ENCODE peak calls at places on chromosomes 16 and 17, in six cellular contexts. X is HTR-8/SVneo; J is PC-3; Y is hippocampal formation; A is stimulated activated CD4-positive, alpha-beta T cell treated with anti-CD3 and anti-CD28 coated beads, TNF-alpha, amount 100 ng/mL, for 24 hours; F is breast epithelium. C is an unnamed sample.

GRCh38 chr16:25018972-25019617 is 3.9 kb upstream of the ARHGAP17 start:
- DNase-seq in X (no peak), J (no peak), Y (no peak), A (no peak), F (no peak), C (no peak)

GRCh38 chr17:58307468-58308172 is 21.0 kb downstream of the TSPOAP1 start:
- DNase-seq in X (no peak), J (no peak), Y (no peak), A (no peak), F (peak), C (no peak)

GRCh38 chr16:31764103-31764502 is 109.5 kb upstream of the ZNF267 start:
- DNase-seq in X (no peak), J (no peak), Y (no peak), A (no peak), F (no peak), C (no peak)

GRCh38 chr17:55691666-55692065 is 31.0 kb downstream of the TMEM100 start:
- DNase-seq in X (no peak), J (no peak), Y (no peak), A (no peak), F (no peak), C (no peak)

GRCh38 chr17:39737761-39738567 is at the start of gene GRB7:
- DNase-seq in X (no peak), J (peak), Y (no peak), A (no peak), F (peak), C (no peak)

GRCh38 chr16:566475-567361 is at the start of gene NHLRC4:
- DNase-seq in X (peak), J (no peak), Y (no peak), A (peak), F (no peak), C (no peak)

GRCh38 chr16:29848420-29849297 is 14.4 kb downstream of the CDIPT start:
- DNase-seq in X (peak), J (peak), Y (peak), A (peak), F (peak), C (peak)

GRCh38 chr17:1617620-1618174 is 10.9 kb downstream of the SLC43A2 start:
- DNase-seq in X (no peak), J (no peak), Y (no peak), A (no peak), F (no peak), C (no peak)

GRCh38 chr17:48456584-48456983 is 26.6 kb upstream of the SKAP1 start:
- DNase-seq in X (no peak), J (peak), Y (no peak), A (peak), F (no peak), C (no peak)

GRCh38 chr17:43434902-43435319 is 36.1 kb downstream of the ARL4D start:
- DNase-seq in X (no peak), J (peak), Y (no peak), A (no peak), F (no peak), C (no peak)

GRCh38 chr16:26863971-26864370 is 202.8 kb upstream of the C16orf82 start:
- DNase-seq in X (no peak), J (no peak), Y (no peak), A (no peak), F (no peak), C (no peak)

GRCh38 chr17:64402469-64402868 is 11.8 kb upstream of the PECAM1 start:
- DNase-seq in X (no peak), J (no peak), Y (no peak), A (no peak), F (no peak), C (no peak)

GRCh38 chr16:55506708-55507107 is 2.2 kb upstream of the LPCAT2 start:
- DNase-seq in X (no peak), J (no peak), Y (no peak), A (no peak), F (no peak), C (no peak)

GRCh38 chr17:80545499-80545826 is 825 bp downstream of the RPTOR start:
- DNase-seq in X (no peak), J (peak), Y (no peak), A (no peak), F (no peak), C (no peak)

GRCh38 chr17:17028878-17029535 is 13.2 kb upstream of the MPRIP start:
- DNase-seq in X (no peak), J (no peak), Y (no peak), A (no peak), F (no peak), C (no peak)

GRCh38 chr17:57811633-57812280 is 38.1 kb downstream of the MRPS23 start:
- DNase-seq in X (no peak), J (peak), Y (no peak), A (no peak), F (no peak), C (no peak)

GRCh38 chr17:75477493-75477862 is 21.0 kb downstream of the TMEM94 start:
- DNase-seq in X (no peak), J (no peak), Y (no peak), A (no peak), F (no peak), C (no peak)

GRCh38 chr17:2883544-2884203 is 87.4 kb downstream of the RAP1GAP2 start:
- DNase-seq in X (peak), J (peak), Y (no peak), A (no peak), F (no peak), C (no peak)

GRCh38 chr16:67966549-67967182 is 1.8 kb downstream of the SLC12A4 start:
- DNase-seq in X (peak), J (no peak), Y (no peak), A (no peak), F (no peak), C (no peak)

GRCh38 chr17:61416211-61416539 is 16.5 kb downstream of the TBX2 start:
- DNase-seq in X (no peak), J (no peak), Y (no peak), A (no peak), F (peak), C (no peak)

GRCh38 chr16:48447428-48447827 is 62.2 kb upstream of the SIAH1 start:
- DNase-seq in X (no peak), J (no peak), Y (no peak), A (no peak), F (no peak), C (no peak)

GRCh38 chr16:74560912-74561311 is 46.0 kb downstream of the GLG1 start:
- DNase-seq in X (no peak), J (no peak), Y (no peak), A (no peak), F (no peak), C (no peak)

GRCh38 chr17:29138991-29139682 is 41.1 kb downstream of the MYO18A start:
- DNase-seq in X (no peak), J (no peak), Y (peak), A (no peak), F (no peak), C (peak)

GRCh38 chr16:273547-274421 is 2.0 kb downstream of the RGS11 start:
- DNase-seq in X (no peak), J (peak), Y (no peak), A (no peak), F (no peak), C (no peak)

GRCh38 chr16:54460254-54460860 is 173.8 kb upstream of the IRX3 start:
- DNase-seq in X (no peak), J (no peak), Y (no peak), A (no peak), F (no peak), C (no peak)

GRCh38 chr17:51121620-51122472 is 1.2 kb upstream of the SPAG9 start:
- DNase-seq in X (peak), J (peak), Y (peak), A (peak), F (peak), C (peak)

GRCh38 chr16:26644912-26645543 is 421.7 kb upstream of the C16orf82 start:
- DNase-seq in X (no peak), J (no peak), Y (peak), A (no peak), F (no peak), C (no peak)

GRCh38 chr16:46947900-46948547 is 25.4 kb downstream of the DNAJA2 start:
- DNase-seq in X (peak), J (peak), Y (no peak), A (no peak), F (no peak), C (peak)

GRCh38 chr16:15825750-15826305 is 31.0 kb downstream of the MYH11 start:
- DNase-seq in X (no peak), J (no peak), Y (no peak), A (no peak), F (no peak), C (no peak)

GRCh38 chr17:82636626-82637598 is 11.3 kb downstream of the WDR45B start:
- DNase-seq in X (no peak), J (peak), Y (no peak), A (no peak), F (peak), C (no peak)

GRCh38 chr16:14151256-14152030 is 80.3 kb downstream of the MRTFB start:
- DNase-seq in X (no peak), J (no peak), Y (no peak), A (no peak), F (no peak), C (no peak)

GRCh38 chr17:7651097-7651958 is 602 bp downstream of the ATP1B2 start:
- DNase-seq in X (no peak), J (no peak), Y (no peak), A (no peak), F (no peak), C (no peak)

GRCh38 chr17:80783971-80784370 is 207.7 kb upstream of the CHMP6 start:
- DNase-seq in X (no peak), J (no peak), Y (no peak), A (no peak), F (no peak), C (no peak)

GRCh38 chr17:37833237-37833859 is 88.5 kb upstream of the HNF1B start:
- DNase-seq in X (no peak), J (no peak), Y (no peak), A (peak), F (no peak), C (no peak)

GRCh38 chr16:28067604-28068382 is 4.3 kb upstream of the GSG1L start:
- DNase-seq in X (no peak), J (no peak), Y (no peak), A (no peak), F (no peak), C (no peak)

GRCh38 chr16:27436921-27437650 is 35.1 kb downstream of the IL21R start:
- DNase-seq in X (no peak), J (no peak), Y (no peak), A (no peak), F (no peak), C (no peak)

GRCh38 chr16:85613609-85614337 is 651 bp downstream of the GSE1 start:
- DNase-seq in X (no peak), J (peak), Y (peak), A (no peak), F (peak), C (peak)

GRCh38 chr17:75094871-75095399 is 7.2 kb downstream of the SLC16A5 start:
- DNase-seq in X (no peak), J (no peak), Y (no peak), A (no peak), F (no peak), C (no peak)

GRCh38 chr16:89883346-89884040 is 10.1 kb downstream of the TCF25 start:
- DNase-seq in X (no peak), J (no peak), Y (no peak), A (no peak), F (no peak), C (no peak)

C was measured in CMK.